ENCODE peak calls at places on chromosomes 12 and 14, in seven cellular contexts. M is trophoblast cell, H is ascending aorta, U is stomach, Q is adipocyte, D is BE2C, W is heart left ventricle. Z is an unnamed sample. For H3K36me3, the result is how much of the 10 kb centered on the place peaks cover.

GRCh38 chr14:75720828-75721227 is 59.8 kb downstream of the TTLL5 start:
- DNase-seq in M (no peak), H (no peak), U (peak), Q (peak), D (no peak), W (peak), Z (no peak)

GRCh38 chr14:85531594-85532391 is 1.8 kb downstream of the FLRT2 start:
- DNase-seq in M (no peak), H (no peak), U (peak), Q (peak), D (peak), W (peak), Z (peak)

GRCh38 chr12:65014504-65015271 is 106.4 kb downstream of the WIF1 start:
- DNase-seq in M (no peak), H (no peak), U (no peak), Q (no peak), D (no peak), W (no peak), Z (no peak)

GRCh38 chr12:130137141-130138018 is 24.9 kb upstream of the FZD10 start:
- DNase-seq in M (no peak), H (no peak), U (no peak), Q (no peak), D (no peak), W (no peak), Z (no peak)

GRCh38 chr12:139585-139984 is 73.0 kb downstream of the IQSEC3 start:
- DNase-seq in M (no peak), H (no peak), U (no peak), Q (peak), D (no peak), W (no peak), Z (no peak)

GRCh38 chr14:101062611-101063010 is 159.1 kb upstream of the RTL1 start:
- DNase-seq in M (no peak), H (no peak), U (no peak), Q (peak), D (peak), W (no peak), Z (no peak)

GRCh38 chr12:24743891-24744793 is 204.8 kb downstream of the BCAT1 start:
- DNase-seq in M (peak), H (no peak), U (no peak), Q (no peak), D (no peak), W (no peak), Z (no peak)

GRCh38 chr14:97707603-97708002 is 910.4 kb downstream of the VRK1 start:
- DNase-seq in M (no peak), H (no peak), U (no peak), Q (no peak), D (no peak), W (no peak), Z (no peak)

GRCh38 chr12:128637616-128638606 is 185.8 kb downstream of the SLC15A4 start:
- DNase-seq in M (no peak), H (no peak), U (no peak), Q (no peak), D (no peak), W (no peak), Z (no peak)

GRCh38 chr14:47278233-47278842 is 397.1 kb downstream of the MDGA2 start:
- DNase-seq in M (no peak), H (no peak), U (peak), Q (peak), D (peak), W (no peak), Z (peak)

GRCh38 chr12:93967454-93967853 is 180.9 kb upstream of the PLXNC1 start:
- DNase-seq in M (no peak), H (no peak), U (no peak), Q (no peak), D (no peak), W (no peak), Z (no peak)

GRCh38 chr14:75452324-75452723 is 24.5 kb downstream of the JDP2 start:
- DNase-seq in M (no peak), H (no peak), U (no peak), Q (peak), D (no peak), W (no peak), Z (no peak)

GRCh38 chr12:13982010-13982409 is 608 bp upstream of the GRIN2B start:
- DNase-seq in M (no peak), H (no peak), U (no peak), Q (no peak), D (peak), W (no peak), Z (no peak)

GRCh38 chr12:3333583-3333982 is 157.4 kb upstream of the PRMT8 start:
- DNase-seq in M (no peak), H (no peak), U (no peak), Q (no peak), D (peak), W (peak), Z (no peak)

GRCh38 chr14:47270715-47271114 is 404.7 kb downstream of the MDGA2 start:
- DNase-seq in M (no peak), H (no peak), U (no peak), Q (no peak), D (no peak), W (no peak), Z (no peak)

GRCh38 chr12:63036974-63037335 is 102.0 kb upstream of the PPM1H start:
- DNase-seq in M (no peak), H (no peak), U (no peak), Q (no peak), D (no peak), W (no peak), Z (no peak)

GRCh38 chr14:33063521-33063920 is 124.8 kb downstream of the NPAS3 start:
- DNase-seq in M (no peak), H (no peak), U (no peak), Q (no peak), D (no peak), W (no peak), Z (no peak)

GRCh38 chr14:66038214-66038977 is 447.8 kb upstream of the CCDC196 start:
- DNase-seq in M (no peak), H (no peak), U (no peak), Q (peak), D (no peak), W (peak), Z (no peak)

GRCh38 chr12:100324498-100324897 is 32.4 kb upstream of the SLC17A8 start:
- DNase-seq in M (no peak), H (no peak), U (no peak), Q (no peak), D (no peak), W (no peak), Z (no peak)

GRCh38 chr12:43758247-43758727 is 303 bp downstream of the PUS7L start:
- DNase-seq in M (peak), H (no peak), U (peak), Q (peak), D (peak), W (peak), Z (peak)

GRCh38 chr12:116528498-116528897 is 30.7 kb upstream of the MAP1LC3B2 start:
- DNase-seq in M (no peak), H (no peak), U (no peak), Q (peak), D (no peak), W (no peak), Z (no peak)

GRCh38 chr12:34204830-34205285 is 182.6 kb downstream of the ALG10 start:
- DNase-seq in M (no peak), H (no peak), U (no peak), Q (no peak), D (no peak), W (no peak), Z (no peak)

GRCh38 chr12:131463165-131463564 is 247.7 kb upstream of the SFSWAP start:
- DNase-seq in M (no peak), H (no peak), U (no peak), Q (no peak), D (no peak), W (no peak), Z (no peak)

GRCh38 chr14:38357557-38357956 is 101.7 kb upstream of the CLEC14A start:
- DNase-seq in M (no peak), H (no peak), U (no peak), Q (peak), D (no peak), W (no peak), Z (no peak)

GRCh38 chr14:104858811-104859426 is 6.1 kb upstream of the CEP170B start:
- DNase-seq in M (no peak), H (no peak), U (no peak), Q (no peak), D (no peak), W (no peak), Z (no peak)

GRCh38 chr14:100067971-100068959 is 3.0 kb downstream of the EVL start:
- DNase-seq in M (peak), H (peak), U (peak), Q (no peak), D (no peak), W (peak), Z (peak)

GRCh38 chr14:70882771-70883492 is 24.3 kb upstream of the PCNX1 start:
- DNase-seq in M (no peak), H (no peak), U (no peak), Q (no peak), D (no peak), W (no peak), Z (peak)

GRCh38 chr14:50067723-50068495 is 48.5 kb downstream of the VCPKMT start:
- DNase-seq in M (no peak), H (no peak), U (peak), Q (peak), D (no peak), W (no peak), Z (no peak)

GRCh38 chr12:94193168-94193567 is 44.8 kb downstream of the PLXNC1 start:
- DNase-seq in M (no peak), H (no peak), U (no peak), Q (no peak), D (no peak), W (no peak), Z (no peak)

GRCh38 chr12:104314242-104314614 is 10.7 kb downstream of the EID3 start:
- DNase-seq in M (no peak), H (no peak), U (no peak), Q (no peak), D (no peak), W (no peak), Z (no peak)

GRCh38 chr14:74575936-74576335 is 36.1 kb downstream of the LTBP2 start:
- DNase-seq in M (no peak), H (no peak), U (no peak), Q (no peak), D (no peak), W (peak), Z (no peak)

GRCh38 chr14:96959992-96960391 is 162.8 kb downstream of the VRK1 start:
- DNase-seq in M (no peak), H (no peak), U (no peak), Q (no peak), D (no peak), W (no peak), Z (no peak)

GRCh38 chr12:82055391-82055790 is 296.2 kb upstream of the PPFIA2 start:
- DNase-seq in M (no peak), H (no peak), U (no peak), Q (no peak), D (no peak), W (no peak), Z (no peak)

GRCh38 chr12:117356048-117356447 is 5.4 kb downstream of the NOS1 start:
- DNase-seq in M (no peak), H (no peak), U (no peak), Q (no peak), D (no peak), W (no peak), Z (no peak)

GRCh38 chr14:70804556-70805162 is 4.7 kb downstream of the MAP3K9 start:
- DNase-seq in M (no peak), H (no peak), U (no peak), Q (peak), D (no peak), W (no peak), Z (no peak)

GRCh38 chr14:70624972-70625371 is 16.7 kb upstream of the TTC9 start:
- DNase-seq in M (peak), H (no peak), U (no peak), Q (no peak), D (no peak), W (no peak), Z (no peak)

GRCh38 chr14:80426686-80427085 is 215.4 kb upstream of the DIO2 start:
- DNase-seq in M (peak), H (no peak), U (no peak), Q (peak), D (no peak), W (no peak), Z (no peak)

DNA sequence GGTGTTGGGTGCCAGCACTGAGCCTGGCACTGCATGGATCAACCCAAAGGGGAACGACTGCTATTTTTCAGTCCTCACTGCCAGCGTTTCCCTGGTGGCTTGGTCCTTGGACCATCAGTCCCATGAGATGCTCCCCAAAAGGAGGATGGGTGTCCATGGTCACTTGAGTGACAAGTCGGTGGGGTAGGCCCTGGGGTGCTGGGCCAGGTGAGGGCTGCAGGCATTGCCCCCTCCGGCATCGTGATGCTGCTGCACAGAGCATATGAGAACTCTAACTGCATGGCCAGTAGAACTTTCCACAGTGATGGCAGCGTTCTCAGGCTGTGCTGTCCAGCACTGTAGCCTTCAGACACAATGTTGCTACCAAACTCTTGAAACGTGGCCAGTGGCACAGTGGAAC is 16.2 kb downstream of the SETD1B start:
- DNase-seq in M (no peak), H (no peak), U (no peak), Q (no peak), D (no peak), W (peak), Z (no peak)
- H3K36me3 ChIP-seq in M (half or more), H (half or more), U (half or more), Q (half or more), D (half or more), W (under half), Z (under half)

DNA sequence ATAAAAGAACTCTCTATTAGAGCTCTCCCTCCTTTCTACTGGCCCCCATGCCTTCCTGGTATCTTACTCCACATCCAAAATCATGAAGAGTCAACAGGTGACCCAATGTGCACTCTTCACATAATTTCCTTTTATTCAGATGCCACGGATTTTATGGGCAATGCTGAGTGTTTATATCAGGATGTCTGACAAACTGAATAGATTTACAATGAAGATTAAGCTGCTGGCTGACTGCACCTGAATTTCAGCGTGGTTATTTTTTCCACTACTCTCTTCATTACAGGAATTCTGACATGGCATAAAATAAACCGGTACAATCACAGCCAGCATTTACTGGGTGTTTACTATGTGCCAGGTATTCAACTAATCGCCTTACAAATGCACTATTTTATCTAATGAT is 29.4 kb upstream of the CERS5 start:
- DNase-seq in M (no peak), H (no peak), U (no peak), Q (no peak), D (no peak), W (no peak), Z (no peak)
- H3K36me3 ChIP-seq in M (under half), H (half or more), U (under half), Q (half or more), D (half or more), W (under half), Z (under half)

GRCh38 chr14:73273799-73274198 is 36.5 kb downstream of the PAPLN start:
- DNase-seq in M (no peak), H (no peak), U (no peak), Q (no peak), D (no peak), W (no peak), Z (no peak)
- H3K36me3 ChIP-seq in M (under half), H (under half), U (under half), Q (under half), D (under half), W (under half), Z (under half)

GRCh38 chr12:120453060-120453761 is 7.0 kb downstream of the GATC start:
- DNase-seq in M (no peak), H (no peak), U (no peak), Q (no peak), D (no peak), W (no peak), Z (no peak)

GRCh38 chr12:120444676-120445075 is 1.5 kb downstream of the TRIAP1 start:
- DNase-seq in M (no peak), H (no peak), U (no peak), Q (no peak), D (no peak), W (no peak), Z (no peak)

GRCh38 chr12:120445911-120446909 is at the start of the genes GATC and TRIAP1:
- DNase-seq in M (peak), H (no peak), U (peak), Q (peak), D (peak), W (peak), Z (peak)

GRCh38 chr12:120453977-120454376 is 7.7 kb downstream of the GATC start:
- DNase-seq in M (no peak), H (no peak), U (no peak), Q (peak), D (no peak), W (no peak), Z (no peak)

DNA sequence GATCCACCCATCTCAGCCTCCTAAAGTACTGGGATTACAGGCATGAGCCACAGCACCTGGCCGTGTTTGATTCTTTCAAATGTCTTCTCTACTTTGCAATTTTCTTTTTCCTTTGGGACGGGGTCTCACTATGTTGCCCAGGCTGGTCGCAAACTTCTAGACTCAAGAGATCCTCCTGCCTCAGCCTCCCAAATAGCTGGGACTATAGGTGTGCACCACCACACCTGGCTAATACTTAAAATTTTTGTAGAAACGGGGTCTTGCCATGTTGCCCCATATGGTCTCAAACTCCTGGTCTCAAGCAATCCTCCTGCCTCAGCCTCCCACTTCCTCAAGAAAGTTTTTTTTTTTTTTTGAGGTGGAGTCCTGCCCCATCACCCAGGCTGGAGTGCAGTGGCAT is 1.7 kb downstream of the GATC start:
- DNase-seq in M (no peak), H (no peak), U (no peak), Q (no peak), D (no peak), W (no peak), Z (no peak)
- H3K36me3 ChIP-seq in M (under half), H (under half), U (under half), Q (under half), D (half or more), W (under half), Z (under half)

DNA sequence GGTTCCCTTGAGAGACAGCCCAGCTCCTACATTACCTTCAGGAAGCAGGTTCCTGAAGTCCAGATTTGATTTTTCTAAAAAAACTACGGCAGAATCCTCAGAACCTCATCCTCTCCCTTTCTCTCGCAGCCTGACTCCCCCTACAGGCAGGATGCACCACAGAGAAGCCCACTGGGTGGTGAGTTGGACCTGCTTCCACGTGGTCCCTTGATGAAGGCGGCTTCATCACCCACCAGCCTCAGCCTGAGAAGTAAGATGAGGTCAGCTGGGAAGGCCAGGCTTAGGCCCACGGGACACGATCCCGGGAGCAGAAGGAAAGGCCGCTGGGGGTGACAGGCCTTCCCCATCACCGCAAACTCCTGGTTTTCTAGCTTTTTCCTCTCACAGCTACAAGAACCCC is 83.0 kb downstream of the ACTN1 start:
- DNase-seq in M (no peak), H (no peak), U (no peak), Q (no peak), D (no peak), W (no peak), Z (no peak)
- H3K36me3 ChIP-seq in M (half or more), H (half or more), U (half or more), Q (half or more), D (under half), W (under half), Z (half or more)

GRCh38 chr12:47982770-47983169 is 19.4 kb downstream of the TMEM106C start:
- DNase-seq in M (no peak), H (no peak), U (no peak), Q (no peak), D (no peak), W (no peak), Z (no peak)

GRCh38 chr12:47983541-47984115 is 20.2 kb downstream of the TMEM106C start:
- DNase-seq in M (no peak), H (no peak), U (no peak), Q (no peak), D (no peak), W (no peak), Z (no peak)

GRCh38 chr12:47980779-47981495 is 17.5 kb downstream of the TMEM106C start:
- DNase-seq in M (no peak), H (no peak), U (no peak), Q (no peak), D (no peak), W (no peak), Z (no peak)

GRCh38 chr12:47981496-47982260 is 18.3 kb downstream of the TMEM106C start:
- DNase-seq in M (no peak), H (no peak), U (no peak), Q (no peak), D (no peak), W (no peak), Z (no peak)

GRCh38 chr12:47982311-47982710 is 18.9 kb downstream of the TMEM106C start:
- DNase-seq in M (no peak), H (no peak), U (no peak), Q (no peak), D (no peak), W (no peak), Z (no peak)
- H3K36me3 ChIP-seq in M (half or more), H (under half), U (under half), Q (under half), D (under half), W (under half), Z (under half)

Z was measured in lung.